ENCODE peak calls at places on chromosome 9, in seven cellular contexts. A is HepG2, G is HEK293T, J is HCT116, U is H1, Z is K562, D is GM12878. T is an unnamed sample.

GRCh38 chr9:92807757-92808725 is 43.4 kb upstream of the BICD2 start:
- DNase-seq in D (no peak), G (no peak), Z (no peak), J (no peak), A (no peak), U (no peak), T (peak)

GRCh38 chr9:116566677-116567488 is 120.2 kb upstream of the TRIM32 start:
- DNase-seq in J (no peak), Z (no peak), G (no peak), U (no peak), A (peak), D (no peak), T (no peak)

GRCh38 chr9:70506159-70506558 is 91.7 kb upstream of the KLF9 start:
- DNase-seq in J (no peak), G (no peak), Z (no peak), A (no peak), D (no peak), U (no peak), T (no peak)

GRCh38 chr9:98933890-98934289 is 9.8 kb upstream of the COL15A1 start:
- DNase-seq in U (no peak), G (no peak), D (no peak), A (no peak), J (no peak), Z (no peak), T (no peak)

GRCh38 chr9:134626576-134627416 is 14.8 kb upstream of the COL5A1 start:
- DNase-seq in A (no peak), J (no peak), G (no peak), U (no peak), D (no peak), Z (no peak), T (peak)

GRCh38 chr9:136855461-136856077 is 3.4 kb downstream of the MAMDC4 start:
- DNase-seq in D (no peak), G (no peak), U (no peak), A (no peak), Z (no peak), J (no peak), T (peak)

GRCh38 chr9:92406506-92406905 is 2.1 kb upstream of the OGN start:
- DNase-seq in Z (no peak), J (no peak), D (peak), G (no peak), U (no peak), A (no peak), T (no peak)

GRCh38 chr9:122115176-122116035 is 22.3 kb upstream of the TTLL11 start:
- DNase-seq in J (no peak), U (no peak), A (no peak), Z (no peak), G (no peak), D (no peak), T (no peak)

GRCh38 chr9:138022756-138023393 is 145.3 kb downstream of the CACNA1B start:
- DNase-seq in J (no peak), U (no peak), G (no peak), Z (no peak), A (no peak), D (no peak), T (peak)

GRCh38 chr9:133460405-133461175 is 812 bp downstream of the CACFD1 start:
- DNase-seq in A (peak), J (no peak), Z (no peak), G (no peak), D (no peak), U (no peak), T (peak)

GRCh38 chr9:89993678-89994630 is 389.1 kb downstream of the GADD45G start:
- DNase-seq in G (no peak), D (no peak), Z (no peak), U (no peak), A (peak), J (no peak), T (no peak)

GRCh38 chr9:136120119-136120393 is 1.4 kb upstream of the TMEM250 start:
- DNase-seq in A (no peak), U (no peak), Z (no peak), J (no peak), D (no peak), G (no peak), T (no peak)

GRCh38 chr9:114335745-114336144 is 6.1 kb downstream of the ORM2 start:
- DNase-seq in A (no peak), U (no peak), D (no peak), J (no peak), Z (peak), G (no peak), T (no peak)

GRCh38 chr9:36609306-36609705 is 36.6 kb downstream of the MELK start:
- DNase-seq in Z (no peak), G (no peak), A (no peak), U (no peak), J (no peak), D (no peak), T (no peak)
- TF ChIP-seq SP1 in Z (no peak), G (no peak), A (no peak), U (no peak), J (no peak), D (no peak), T (no peak)

DNA sequence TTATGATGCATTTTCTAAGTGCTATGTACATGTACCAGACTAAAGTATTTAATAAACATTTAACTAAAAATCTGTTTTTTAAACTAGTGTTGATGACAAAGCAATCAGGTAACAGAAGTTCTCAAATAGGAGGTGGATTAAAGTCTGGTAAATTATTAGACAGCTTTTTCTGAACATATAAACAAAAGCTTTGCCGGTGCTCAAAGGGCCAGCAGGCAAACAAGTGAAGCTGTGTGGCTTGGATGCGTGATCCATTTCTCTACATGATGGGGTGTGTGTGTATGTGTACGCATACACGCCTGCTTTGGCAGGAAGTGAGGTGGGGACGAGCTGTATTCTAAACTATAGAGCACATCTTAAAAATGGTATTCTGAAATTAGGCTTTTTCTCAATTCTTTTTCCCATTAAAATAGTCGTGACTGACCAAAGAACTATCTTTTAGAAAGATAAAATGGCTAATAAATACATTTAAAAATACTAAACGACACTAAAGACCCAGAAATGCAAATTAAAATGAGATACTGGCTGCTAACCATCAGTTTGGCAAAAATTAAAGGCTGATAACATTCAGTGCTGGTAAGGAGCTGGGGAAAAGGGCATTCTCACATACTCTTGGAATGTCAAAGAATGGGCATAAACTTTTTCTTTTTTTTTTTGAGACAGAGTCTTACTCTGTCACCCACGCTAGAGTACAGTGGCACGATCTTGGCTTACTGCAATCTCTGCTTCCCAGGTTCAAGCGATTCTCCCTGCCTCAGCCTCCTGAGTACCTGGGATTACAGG is 174.0 kb downstream of the MAPKAP1 start:
- DNase-seq in D (no peak), A (peak), J (no peak), G (no peak), U (no peak), Z (no peak), T (no peak)
- TF ChIP-seq SP1 in D (no peak), A (no peak), J (no peak), G (no peak), U (no peak), Z (no peak), T (no peak)

GRCh38 chr9:126661521-126662251 is 48.0 kb downstream of the LMX1B start:
- DNase-seq in Z (no peak), U (peak), D (no peak), J (peak), G (no peak), A (peak), T (peak)
- TF ChIP-seq SP1 in Z (no peak), U (no peak), D (no peak), J (no peak), G (no peak), A (no peak), T (peak)

GRCh38 chr9:80157128-80157527 is 585.4 kb downstream of the TLE4 start:
- DNase-seq in A (no peak), G (no peak), J (no peak), D (no peak), Z (no peak), U (no peak), T (no peak)
- TF ChIP-seq SP1 in A (no peak), G (no peak), J (no peak), D (no peak), Z (no peak), U (no peak), T (no peak)